ENCODE peak calls at places on chromosomes 2 and 18, in nine cellular contexts. One of them, this sample, is unnamed.

GRCh38 chr2:160321025-160321424 is 121.0 kb upstream of the ITGB6 start:
- DNase-seq in dorsolateral prefrontal cortex: no peak
- DNase-seq in cardiac muscle cell: no peak
- DNase-seq in spleen: no peak
- DNase-seq in CD8-positive, alpha-beta T cell: no peak
- DNase-seq in ovary: no peak
- DNase-seq in foreskin fibroblast: no peak
- DNase-seq in Calu3: peak; percentile 44
- DNase-seq in activated B cell treated with CpG ODN at 0.5 μM for 24 hours: no peak
- DNase-seq in this sample: no peak

GRCh38 chr2:111662771-111663470 is 221.1 kb downstream of the ANAPC1 start:
- DNase-seq in dorsolateral prefrontal cortex: no peak
- DNase-seq in cardiac muscle cell: peak; percentile 30
- DNase-seq in spleen: no peak
- DNase-seq in CD8-positive, alpha-beta T cell: no peak
- DNase-seq in ovary: no peak
- DNase-seq in foreskin fibroblast: no peak
- DNase-seq in Calu3: no peak
- DNase-seq in activated B cell treated with CpG ODN at 0.5 μM for 24 hours: no peak
- DNase-seq in this sample: no peak

GRCh38 chr2:64838817-64839216 is 150.4 kb upstream of the SLC1A4 start:
- DNase-seq in dorsolateral prefrontal cortex: no peak
- DNase-seq in cardiac muscle cell: peak; percentile 71
- DNase-seq in spleen: no peak
- DNase-seq in CD8-positive, alpha-beta T cell: no peak
- DNase-seq in ovary: no peak
- DNase-seq in foreskin fibroblast: peak; percentile 97
- DNase-seq in Calu3: peak; percentile 78
- DNase-seq in activated B cell treated with CpG ODN at 0.5 μM for 24 hours: no peak
- DNase-seq in this sample: no peak

GRCh38 chr2:39487398-39488250 is 50.5 kb upstream of the MAP4K3 start:
- DNase-seq in dorsolateral prefrontal cortex: no peak
- DNase-seq in cardiac muscle cell: peak; percentile 57
- DNase-seq in spleen: no peak
- DNase-seq in CD8-positive, alpha-beta T cell: no peak
- DNase-seq in ovary: no peak
- DNase-seq in foreskin fibroblast: peak; percentile 50
- DNase-seq in Calu3: no peak
- DNase-seq in activated B cell treated with CpG ODN at 0.5 μM for 24 hours: no peak
- DNase-seq in this sample: no peak

GRCh38 chr2:17539596-17539992 is 902 bp upstream of the VSNL1 start:
- DNase-seq in dorsolateral prefrontal cortex: peak; percentile 21
- DNase-seq in cardiac muscle cell: peak; percentile 33
- DNase-seq in spleen: no peak
- DNase-seq in CD8-positive, alpha-beta T cell: no peak
- DNase-seq in ovary: peak; percentile 20
- DNase-seq in foreskin fibroblast: peak; percentile 16
- DNase-seq in Calu3: no peak
- DNase-seq in activated B cell treated with CpG ODN at 0.5 μM for 24 hours: no peak
- DNase-seq in this sample: no peak

GRCh38 chr2:20141056-20141762 is 83.7 kb downstream of the SDC1 start:
- DNase-seq in dorsolateral prefrontal cortex: no peak
- DNase-seq in cardiac muscle cell: peak; percentile 84
- DNase-seq in spleen: no peak
- DNase-seq in CD8-positive, alpha-beta T cell: no peak
- DNase-seq in ovary: no peak
- DNase-seq in foreskin fibroblast: peak; percentile 98
- DNase-seq in Calu3: peak; percentile 75
- DNase-seq in activated B cell treated with CpG ODN at 0.5 μM for 24 hours: no peak
- DNase-seq in this sample: no peak

GRCh38 chr2:150528861-150529801 is 41.7 kb upstream of the RND3 start:
- DNase-seq in dorsolateral prefrontal cortex: no peak
- DNase-seq in cardiac muscle cell: peak; percentile 74
- DNase-seq in spleen: no peak
- DNase-seq in CD8-positive, alpha-beta T cell: no peak
- DNase-seq in ovary: no peak
- DNase-seq in foreskin fibroblast: peak; percentile 84
- DNase-seq in Calu3: no peak
- DNase-seq in activated B cell treated with CpG ODN at 0.5 μM for 24 hours: no peak
- DNase-seq in this sample: no peak

GRCh38 chr18:9210996-9211395 is 74.4 kb downstream of the ANKRD12 start:
- DNase-seq in dorsolateral prefrontal cortex: no peak
- DNase-seq in cardiac muscle cell: no peak
- DNase-seq in spleen: no peak
- DNase-seq in CD8-positive, alpha-beta T cell: no peak
- DNase-seq in ovary: no peak
- DNase-seq in foreskin fibroblast: no peak
- DNase-seq in Calu3: no peak
- DNase-seq in activated B cell treated with CpG ODN at 0.5 μM for 24 hours: no peak
- DNase-seq in this sample: no peak

GRCh38 chr2:78011251-78011650 is 489.1 kb upstream of the LRRTM4 start:
- DNase-seq in dorsolateral prefrontal cortex: no peak
- DNase-seq in cardiac muscle cell: no peak
- DNase-seq in spleen: no peak
- DNase-seq in CD8-positive, alpha-beta T cell: no peak
- DNase-seq in ovary: no peak
- DNase-seq in foreskin fibroblast: no peak
- DNase-seq in Calu3: no peak
- DNase-seq in activated B cell treated with CpG ODN at 0.5 μM for 24 hours: no peak
- DNase-seq in this sample: no peak

GRCh38 chr2:174688079-174688478 is 76.2 kb downstream of the CHRNA1 start:
- DNase-seq in dorsolateral prefrontal cortex: no peak
- DNase-seq in cardiac muscle cell: peak; percentile 62
- DNase-seq in spleen: no peak
- DNase-seq in CD8-positive, alpha-beta T cell: no peak
- DNase-seq in ovary: no peak
- DNase-seq in foreskin fibroblast: no peak
- DNase-seq in Calu3: no peak
- DNase-seq in activated B cell treated with CpG ODN at 0.5 μM for 24 hours: no peak
- DNase-seq in this sample: no peak
- TF ChIP-seq CTCF in dorsolateral prefrontal cortex: peak; percentile 23
- TF ChIP-seq CTCF in cardiac muscle cell: peak; percentile 53
- TF ChIP-seq CTCF in spleen: no peak
- TF ChIP-seq CTCF in CD8-positive, alpha-beta T cell: peak; percentile 73
- TF ChIP-seq CTCF in ovary: peak; percentile 38
- TF ChIP-seq CTCF in foreskin fibroblast: no peak
- TF ChIP-seq CTCF in Calu3: peak; percentile 6
- TF ChIP-seq CTCF in activated B cell treated with CpG ODN at 0.5 μM for 24 hours: peak; percentile 55
- TF ChIP-seq CTCF in this sample: peak; percentile 84

DNA sequence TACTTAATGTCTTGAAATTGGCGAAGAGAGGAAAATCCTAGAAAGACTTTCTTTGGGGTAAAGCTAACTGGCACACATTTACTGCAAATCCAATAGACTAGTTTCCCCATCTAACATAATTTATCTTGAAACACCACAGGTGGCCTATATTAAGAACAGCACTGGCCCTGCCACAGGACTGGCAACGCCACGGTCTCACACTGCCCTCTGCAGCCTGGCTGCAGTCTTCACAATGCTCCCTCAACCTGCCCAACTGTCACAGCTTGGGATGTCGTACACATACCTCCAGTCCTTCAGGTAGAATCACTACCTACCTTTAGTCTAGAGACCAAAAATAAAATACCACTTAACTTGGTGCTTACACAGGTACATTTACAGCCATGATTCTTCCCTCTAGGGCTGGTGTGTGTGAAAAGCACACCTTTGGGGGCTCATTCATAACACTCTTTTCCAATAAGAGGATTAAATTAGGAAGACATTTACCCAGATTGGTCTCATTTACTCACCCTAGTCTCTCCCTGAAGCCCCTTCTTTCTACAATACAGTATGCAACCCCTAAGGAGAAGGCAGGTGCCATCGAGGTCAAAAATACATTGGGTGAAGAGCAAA is 222.2 kb downstream of the C1D start:
- DNase-seq in dorsolateral prefrontal cortex: peak; percentile 69
- DNase-seq in cardiac muscle cell: peak; percentile 87
- DNase-seq in spleen: peak; percentile 82
- DNase-seq in CD8-positive, alpha-beta T cell: no peak
- DNase-seq in ovary: peak; percentile 59
- DNase-seq in foreskin fibroblast: peak; percentile 75
- DNase-seq in Calu3: peak; percentile 82
- DNase-seq in activated B cell treated with CpG ODN at 0.5 μM for 24 hours: no peak
- DNase-seq in this sample: no peak
- TF ChIP-seq CTCF in dorsolateral prefrontal cortex: peak; percentile 36
- TF ChIP-seq CTCF in cardiac muscle cell: peak; percentile 97
- TF ChIP-seq CTCF in spleen: peak; percentile 21
- TF ChIP-seq CTCF in CD8-positive, alpha-beta T cell: no peak
- TF ChIP-seq CTCF in ovary: peak; percentile 60
- TF ChIP-seq CTCF in foreskin fibroblast: peak; percentile 88
- TF ChIP-seq CTCF in Calu3: peak; percentile 63
- TF ChIP-seq CTCF in activated B cell treated with CpG ODN at 0.5 μM for 24 hours: no peak
- TF ChIP-seq CTCF in this sample: peak; percentile 94

GRCh38 chr2:36672199-36672598 is 24.3 kb upstream of the VIT start:
- DNase-seq in dorsolateral prefrontal cortex: no peak
- DNase-seq in cardiac muscle cell: peak; percentile 54
- DNase-seq in spleen: no peak
- DNase-seq in CD8-positive, alpha-beta T cell: no peak
- DNase-seq in ovary: no peak
- DNase-seq in foreskin fibroblast: no peak
- DNase-seq in Calu3: peak; percentile 12
- DNase-seq in activated B cell treated with CpG ODN at 0.5 μM for 24 hours: no peak
- DNase-seq in this sample: no peak
- TF ChIP-seq CTCF in dorsolateral prefrontal cortex: peak; percentile 29
- TF ChIP-seq CTCF in cardiac muscle cell: peak; percentile 56
- TF ChIP-seq CTCF in spleen: no peak
- TF ChIP-seq CTCF in CD8-positive, alpha-beta T cell: no peak
- TF ChIP-seq CTCF in ovary: no peak
- TF ChIP-seq CTCF in foreskin fibroblast: peak; percentile 65
- TF ChIP-seq CTCF in Calu3: peak; percentile 39
- TF ChIP-seq CTCF in activated B cell treated with CpG ODN at 0.5 μM for 24 hours: no peak
- TF ChIP-seq CTCF in this sample: peak; percentile 88

GRCh38 chr2:24024018-24024417 is 14.1 kb downstream of the MFSD2B start:
- DNase-seq in dorsolateral prefrontal cortex: no peak
- DNase-seq in cardiac muscle cell: peak; percentile 57
- DNase-seq in spleen: no peak
- DNase-seq in CD8-positive, alpha-beta T cell: no peak
- DNase-seq in ovary: no peak
- DNase-seq in foreskin fibroblast: peak; percentile 35
- DNase-seq in Calu3: no peak
- DNase-seq in activated B cell treated with CpG ODN at 0.5 μM for 24 hours: no peak
- DNase-seq in this sample: no peak
- TF ChIP-seq CTCF in dorsolateral prefrontal cortex: no peak
- TF ChIP-seq CTCF in cardiac muscle cell: peak; percentile 54
- TF ChIP-seq CTCF in spleen: no peak
- TF ChIP-seq CTCF in CD8-positive, alpha-beta T cell: no peak
- TF ChIP-seq CTCF in ovary: no peak
- TF ChIP-seq CTCF in foreskin fibroblast: peak; percentile 21
- TF ChIP-seq CTCF in Calu3: no peak
- TF ChIP-seq CTCF in activated B cell treated with CpG ODN at 0.5 μM for 24 hours: no peak
- TF ChIP-seq CTCF in this sample: peak; percentile 32

GRCh38 chr2:232376713-232377112 is 1.8 kb upstream of the ALPP start:
- DNase-seq in dorsolateral prefrontal cortex: no peak
- DNase-seq in cardiac muscle cell: no peak
- DNase-seq in spleen: no peak
- DNase-seq in CD8-positive, alpha-beta T cell: no peak
- DNase-seq in ovary: no peak
- DNase-seq in foreskin fibroblast: no peak
- DNase-seq in Calu3: no peak
- DNase-seq in activated B cell treated with CpG ODN at 0.5 μM for 24 hours: no peak
- DNase-seq in this sample: peak; percentile 48

GRCh38 chr2:232377841-232378734 is 463 bp upstream of the ALPP start:
- DNase-seq in dorsolateral prefrontal cortex: no peak
- DNase-seq in cardiac muscle cell: no peak
- DNase-seq in spleen: no peak
- DNase-seq in CD8-positive, alpha-beta T cell: no peak
- DNase-seq in ovary: no peak
- DNase-seq in foreskin fibroblast: no peak
- DNase-seq in Calu3: peak; percentile 58
- DNase-seq in activated B cell treated with CpG ODN at 0.5 μM for 24 hours: no peak
- DNase-seq in this sample: peak; percentile 75

GRCh38 chr2:232376260-232376659 is 2.3 kb upstream of the ALPP start:
- DNase-seq in dorsolateral prefrontal cortex: no peak
- DNase-seq in cardiac muscle cell: no peak
- DNase-seq in spleen: no peak
- DNase-seq in CD8-positive, alpha-beta T cell: no peak
- DNase-seq in ovary: no peak
- DNase-seq in foreskin fibroblast: no peak
- DNase-seq in Calu3: no peak
- DNase-seq in activated B cell treated with CpG ODN at 0.5 μM for 24 hours: no peak
- DNase-seq in this sample: no peak

GRCh38 chr2:232375164-232375563 is 3.4 kb upstream of the ALPP start:
- DNase-seq in dorsolateral prefrontal cortex: no peak
- DNase-seq in cardiac muscle cell: no peak
- DNase-seq in spleen: no peak
- DNase-seq in CD8-positive, alpha-beta T cell: no peak
- DNase-seq in ovary: no peak
- DNase-seq in foreskin fibroblast: no peak
- DNase-seq in Calu3: no peak
- DNase-seq in activated B cell treated with CpG ODN at 0.5 μM for 24 hours: no peak
- DNase-seq in this sample: no peak

DNA sequence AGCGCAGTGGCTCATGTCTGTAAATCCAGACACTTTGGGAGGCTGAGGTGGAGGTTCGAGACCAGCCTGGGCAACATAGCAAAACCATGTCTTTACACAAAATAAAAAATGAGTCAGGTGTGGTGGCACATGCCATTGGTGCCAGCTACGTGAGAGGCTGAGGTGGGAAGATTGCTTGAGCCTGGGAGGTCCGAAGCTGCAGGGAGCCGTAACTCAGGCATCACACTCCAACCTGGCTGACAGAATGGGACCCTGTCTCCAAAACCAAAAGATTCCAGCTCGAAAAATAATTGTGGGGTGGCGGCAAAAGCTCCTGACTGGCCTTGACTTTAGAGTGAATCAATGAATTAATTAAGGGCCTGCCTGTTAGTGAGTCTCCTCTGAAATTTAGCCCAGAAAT is 1.2 kb upstream of the ALPP start:
- DNase-seq in dorsolateral prefrontal cortex: no peak
- DNase-seq in cardiac muscle cell: no peak
- DNase-seq in spleen: no peak
- DNase-seq in CD8-positive, alpha-beta T cell: no peak
- DNase-seq in ovary: no peak
- DNase-seq in foreskin fibroblast: no peak
- DNase-seq in Calu3: no peak
- DNase-seq in activated B cell treated with CpG ODN at 0.5 μM for 24 hours: no peak
- DNase-seq in this sample: peak; percentile 6
- TF ChIP-seq CTCF in dorsolateral prefrontal cortex: no peak
- TF ChIP-seq CTCF in cardiac muscle cell: no peak
- TF ChIP-seq CTCF in spleen: no peak
- TF ChIP-seq CTCF in CD8-positive, alpha-beta T cell: no peak
- TF ChIP-seq CTCF in ovary: no peak
- TF ChIP-seq CTCF in foreskin fibroblast: no peak
- TF ChIP-seq CTCF in Calu3: no peak
- TF ChIP-seq CTCF in activated B cell treated with CpG ODN at 0.5 μM for 24 hours: no peak
- TF ChIP-seq CTCF in this sample: no peak

This sample was measured in chondrocyte.